ENCODE peak calls at places on chromosomes 12 and 14, in seven cellular contexts. One of them, this sample, is unnamed. For H3K4me1 and H3K36me3, the result is how much of the 10 kb centered on the place peaks cover.

GRCh38 chr12:57632898-57633825 is at the start of gene B4GALNT1:
- DNase-seq in neuronal stem cell: peak
- DNase-seq in HCT116: peak
- DNase-seq in right lobe of liver: peak
- DNase-seq in esophagus squamous epithelium: no peak
- DNase-seq in adrenal gland: no peak
- DNase-seq in NT2/D1: peak
- DNase-seq in this sample: peak

GRCh38 chr12:6383572-6384498 is at the start of gene LTBR:
- DNase-seq in NT2/D1: no peak
- DNase-seq in adrenal gland: peak
- DNase-seq in neuronal stem cell: no peak
- DNase-seq in esophagus squamous epithelium: peak
- DNase-seq in right lobe of liver: peak
- DNase-seq in HCT116: no peak
- DNase-seq in this sample: peak

GRCh38 chr14:31263485-31264133 is 56.0 kb upstream of the HECTD1 start:
- DNase-seq in esophagus squamous epithelium: no peak
- DNase-seq in HCT116: peak
- DNase-seq in neuronal stem cell: no peak
- DNase-seq in adrenal gland: peak
- DNase-seq in NT2/D1: no peak
- DNase-seq in right lobe of liver: peak
- DNase-seq in this sample: peak

GRCh38 chr12:45122776-45123380 is 72.0 kb upstream of the DBX2 start:
- DNase-seq in right lobe of liver: no peak
- DNase-seq in HCT116: peak
- DNase-seq in NT2/D1: peak
- DNase-seq in esophagus squamous epithelium: no peak
- DNase-seq in neuronal stem cell: peak
- DNase-seq in adrenal gland: no peak
- DNase-seq in this sample: peak

GRCh38 chr14:38839743-38840375 is 263.2 kb downstream of the SEC23A start:
- DNase-seq in adrenal gland: no peak
- DNase-seq in right lobe of liver: no peak
- DNase-seq in HCT116: no peak
- DNase-seq in neuronal stem cell: no peak
- DNase-seq in NT2/D1: no peak
- DNase-seq in esophagus squamous epithelium: no peak
- DNase-seq in this sample: peak

GRCh38 chr12:663293-663871 is at the start of gene NINJ2:
- DNase-seq in HCT116: no peak
- DNase-seq in NT2/D1: no peak
- DNase-seq in adrenal gland: peak
- DNase-seq in esophagus squamous epithelium: no peak
- DNase-seq in right lobe of liver: no peak
- DNase-seq in neuronal stem cell: no peak
- DNase-seq in this sample: no peak

GRCh38 chr14:67859169-67859749 is 39.7 kb downstream of the RAD51B start:
- DNase-seq in right lobe of liver: no peak
- DNase-seq in HCT116: no peak
- DNase-seq in NT2/D1: no peak
- DNase-seq in esophagus squamous epithelium: no peak
- DNase-seq in neuronal stem cell: no peak
- DNase-seq in adrenal gland: no peak
- DNase-seq in this sample: no peak

GRCh38 chr14:65156568-65157366 is 54.5 kb upstream of the MAX start:
- DNase-seq in neuronal stem cell: no peak
- DNase-seq in adrenal gland: no peak
- DNase-seq in NT2/D1: no peak
- DNase-seq in HCT116: no peak
- DNase-seq in right lobe of liver: no peak
- DNase-seq in esophagus squamous epithelium: no peak
- DNase-seq in this sample: peak

GRCh38 chr12:89762498-89763170 is 54.0 kb upstream of the ATP2B1 start:
- DNase-seq in adrenal gland: no peak
- DNase-seq in esophagus squamous epithelium: no peak
- DNase-seq in neuronal stem cell: no peak
- DNase-seq in NT2/D1: no peak
- DNase-seq in HCT116: no peak
- DNase-seq in right lobe of liver: no peak
- DNase-seq in this sample: no peak

GRCh38 chr14:88765130-88765529 is 27.6 kb downstream of the EML5 start:
- DNase-seq in adrenal gland: no peak
- DNase-seq in HCT116: no peak
- DNase-seq in NT2/D1: peak
- DNase-seq in right lobe of liver: no peak
- DNase-seq in esophagus squamous epithelium: no peak
- DNase-seq in neuronal stem cell: no peak
- DNase-seq in this sample: no peak

GRCh38 chr12:51705450-51705849 is 114.4 kb downstream of the SCN8A start:
- DNase-seq in esophagus squamous epithelium: no peak
- DNase-seq in HCT116: no peak
- DNase-seq in adrenal gland: no peak
- DNase-seq in NT2/D1: no peak
- DNase-seq in right lobe of liver: no peak
- DNase-seq in neuronal stem cell: no peak
- DNase-seq in this sample: no peak

GRCh38 chr14:61484011-61484410 is 162.6 kb downstream of the PRKCH start:
- DNase-seq in right lobe of liver: no peak
- DNase-seq in adrenal gland: no peak
- DNase-seq in esophagus squamous epithelium: no peak
- DNase-seq in neuronal stem cell: no peak
- DNase-seq in NT2/D1: no peak
- DNase-seq in HCT116: no peak
- DNase-seq in this sample: no peak

GRCh38 chr14:21987937-21988336 is 314.3 kb upstream of the OR4E1 start:
- DNase-seq in HCT116: peak
- DNase-seq in neuronal stem cell: peak
- DNase-seq in adrenal gland: no peak
- DNase-seq in NT2/D1: no peak
- DNase-seq in right lobe of liver: no peak
- DNase-seq in esophagus squamous epithelium: no peak
- DNase-seq in this sample: no peak

GRCh38 chr14:30005114-30005698 is 77.6 kb upstream of the PRKD1 start:
- DNase-seq in right lobe of liver: no peak
- DNase-seq in esophagus squamous epithelium: no peak
- DNase-seq in HCT116: no peak
- DNase-seq in neuronal stem cell: peak
- DNase-seq in adrenal gland: no peak
- DNase-seq in NT2/D1: peak
- DNase-seq in this sample: peak

GRCh38 chr14:66094001-66094727 is 392.0 kb upstream of the CCDC196 start:
- DNase-seq in esophagus squamous epithelium: no peak
- DNase-seq in neuronal stem cell: no peak
- DNase-seq in adrenal gland: no peak
- DNase-seq in HCT116: no peak
- DNase-seq in right lobe of liver: no peak
- DNase-seq in NT2/D1: no peak
- DNase-seq in this sample: no peak

GRCh38 chr12:5047729-5048128 is 4.0 kb downstream of the KCNA5 start:
- DNase-seq in adrenal gland: no peak
- DNase-seq in esophagus squamous epithelium: no peak
- DNase-seq in right lobe of liver: no peak
- DNase-seq in HCT116: no peak
- DNase-seq in neuronal stem cell: no peak
- DNase-seq in NT2/D1: no peak
- DNase-seq in this sample: no peak

GRCh38 chr12:124191024-124191359 is 103.9 kb upstream of the RFLNA start:
- DNase-seq in NT2/D1: peak
- DNase-seq in adrenal gland: no peak
- DNase-seq in esophagus squamous epithelium: no peak
- DNase-seq in right lobe of liver: no peak
- DNase-seq in neuronal stem cell: no peak
- DNase-seq in HCT116: peak
- DNase-seq in this sample: peak

DNA sequence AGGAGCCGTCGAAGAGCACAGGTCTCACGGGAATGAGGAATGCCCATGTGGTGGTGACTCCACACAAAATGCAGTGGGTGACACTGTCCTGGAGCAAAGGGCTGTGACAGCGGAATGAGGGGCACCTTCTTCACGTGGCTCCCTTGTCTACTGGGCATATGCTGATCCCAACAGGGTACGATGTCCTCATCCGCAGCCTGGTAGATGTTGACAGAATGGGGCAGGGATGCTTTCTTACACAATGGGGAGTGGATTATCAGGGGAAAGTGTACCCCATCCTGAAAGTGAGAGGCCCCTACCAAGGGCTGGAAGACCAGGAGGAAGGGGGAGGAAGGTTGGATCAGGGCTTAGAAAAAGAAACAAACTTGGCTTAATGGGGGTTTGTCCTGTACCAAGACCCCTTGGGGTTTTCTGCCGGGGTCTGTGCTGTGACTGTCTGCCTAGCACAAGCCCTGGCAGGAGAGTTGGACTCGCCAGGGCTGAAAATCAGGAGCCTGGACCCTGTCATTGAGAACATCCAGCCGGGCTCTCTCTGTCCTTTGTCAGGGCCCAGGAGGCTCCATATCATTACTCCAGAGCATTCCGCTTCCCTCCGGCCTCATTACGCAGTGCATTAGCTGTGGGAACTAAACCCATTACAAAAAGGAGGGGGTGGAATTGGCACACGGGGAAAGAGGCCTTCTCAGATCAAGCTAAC is 171.7 kb upstream of the PARP11 start:
- DNase-seq in right lobe of liver: no peak
- DNase-seq in NT2/D1: no peak
- DNase-seq in HCT116: no peak
- DNase-seq in esophagus squamous epithelium: no peak
- DNase-seq in neuronal stem cell: no peak
- DNase-seq in adrenal gland: no peak
- DNase-seq in this sample: no peak
- H3K4me1 ChIP-seq in right lobe of liver: under half
- H3K4me1 ChIP-seq in NT2/D1: under half
- H3K4me1 ChIP-seq in HCT116: under half
- H3K4me1 ChIP-seq in esophagus squamous epithelium: under half
- H3K4me1 ChIP-seq in neuronal stem cell: under half
- H3K4me1 ChIP-seq in adrenal gland: under half
- H3K4me1 ChIP-seq in this sample: under half

GRCh38 chr12:104453133-104453532 is 3.6 kb upstream of the CHST11 start:
- DNase-seq in neuronal stem cell: no peak
- DNase-seq in HCT116: no peak
- DNase-seq in esophagus squamous epithelium: no peak
- DNase-seq in adrenal gland: no peak
- DNase-seq in NT2/D1: no peak
- DNase-seq in right lobe of liver: no peak
- DNase-seq in this sample: no peak

GRCh38 chr12:104454997-104455396 is 1.8 kb upstream of the CHST11 start:
- DNase-seq in NT2/D1: no peak
- DNase-seq in neuronal stem cell: no peak
- DNase-seq in HCT116: peak
- DNase-seq in adrenal gland: no peak
- DNase-seq in esophagus squamous epithelium: no peak
- DNase-seq in right lobe of liver: no peak
- DNase-seq in this sample: no peak

GRCh38 chr12:104450700-104451099 is 6.0 kb upstream of the CHST11 start:
- DNase-seq in NT2/D1: no peak
- DNase-seq in right lobe of liver: no peak
- DNase-seq in neuronal stem cell: no peak
- DNase-seq in adrenal gland: no peak
- DNase-seq in HCT116: no peak
- DNase-seq in esophagus squamous epithelium: no peak
- DNase-seq in this sample: no peak

GRCh38 chr12:104448475-104448874 is 8.3 kb upstream of the CHST11 start:
- DNase-seq in NT2/D1: no peak
- DNase-seq in right lobe of liver: no peak
- DNase-seq in HCT116: no peak
- DNase-seq in neuronal stem cell: no peak
- DNase-seq in esophagus squamous epithelium: no peak
- DNase-seq in adrenal gland: no peak
- DNase-seq in this sample: no peak

GRCh38 chr12:104452046-104452445 is 4.7 kb upstream of the CHST11 start:
- DNase-seq in neuronal stem cell: no peak
- DNase-seq in esophagus squamous epithelium: no peak
- DNase-seq in adrenal gland: no peak
- DNase-seq in NT2/D1: no peak
- DNase-seq in HCT116: no peak
- DNase-seq in right lobe of liver: no peak
- DNase-seq in this sample: no peak
- H3K36me3 ChIP-seq in neuronal stem cell: under half
- H3K36me3 ChIP-seq in esophagus squamous epithelium: under half
- H3K36me3 ChIP-seq in adrenal gland: under half
- H3K36me3 ChIP-seq in NT2/D1: under half
- H3K36me3 ChIP-seq in HCT116: under half
- H3K36me3 ChIP-seq in right lobe of liver: under half
- H3K36me3 ChIP-seq in this sample: under half

GRCh38 chr14:24297190-24297964 is 2.2 kb downstream of the DHRS1 start:
- DNase-seq in adrenal gland: no peak
- DNase-seq in HCT116: no peak
- DNase-seq in esophagus squamous epithelium: no peak
- DNase-seq in NT2/D1: no peak
- DNase-seq in right lobe of liver: no peak
- DNase-seq in neuronal stem cell: no peak
- DNase-seq in this sample: peak
- H3K4me1 ChIP-seq in adrenal gland: under half
- H3K4me1 ChIP-seq in HCT116: under half
- H3K4me1 ChIP-seq in esophagus squamous epithelium: half or more
- H3K4me1 ChIP-seq in NT2/D1: under half
- H3K4me1 ChIP-seq in right lobe of liver: under half
- H3K4me1 ChIP-seq in neuronal stem cell: under half
- H3K4me1 ChIP-seq in this sample: under half

GRCh38 chr14:91171291-91171690 is 57.4 kb downstream of the DGLUCY start:
- DNase-seq in NT2/D1: no peak
- DNase-seq in HCT116: no peak
- DNase-seq in right lobe of liver: no peak
- DNase-seq in neuronal stem cell: no peak
- DNase-seq in adrenal gland: no peak
- DNase-seq in esophagus squamous epithelium: no peak
- DNase-seq in this sample: no peak

GRCh38 chr14:91175296-91175695 is 61.4 kb downstream of the DGLUCY start:
- DNase-seq in right lobe of liver: no peak
- DNase-seq in HCT116: no peak
- DNase-seq in adrenal gland: no peak
- DNase-seq in NT2/D1: no peak
- DNase-seq in neuronal stem cell: no peak
- DNase-seq in esophagus squamous epithelium: no peak
- DNase-seq in this sample: no peak

GRCh38 chr14:91173867-91174266 is 60.0 kb downstream of the DGLUCY start:
- DNase-seq in HCT116: no peak
- DNase-seq in right lobe of liver: no peak
- DNase-seq in esophagus squamous epithelium: no peak
- DNase-seq in neuronal stem cell: no peak
- DNase-seq in adrenal gland: no peak
- DNase-seq in NT2/D1: no peak
- DNase-seq in this sample: peak

GRCh38 chr14:91175802-91176201 is 61.9 kb downstream of the DGLUCY start:
- DNase-seq in HCT116: no peak
- DNase-seq in NT2/D1: no peak
- DNase-seq in esophagus squamous epithelium: no peak
- DNase-seq in adrenal gland: no peak
- DNase-seq in right lobe of liver: no peak
- DNase-seq in neuronal stem cell: no peak
- DNase-seq in this sample: no peak

DNA sequence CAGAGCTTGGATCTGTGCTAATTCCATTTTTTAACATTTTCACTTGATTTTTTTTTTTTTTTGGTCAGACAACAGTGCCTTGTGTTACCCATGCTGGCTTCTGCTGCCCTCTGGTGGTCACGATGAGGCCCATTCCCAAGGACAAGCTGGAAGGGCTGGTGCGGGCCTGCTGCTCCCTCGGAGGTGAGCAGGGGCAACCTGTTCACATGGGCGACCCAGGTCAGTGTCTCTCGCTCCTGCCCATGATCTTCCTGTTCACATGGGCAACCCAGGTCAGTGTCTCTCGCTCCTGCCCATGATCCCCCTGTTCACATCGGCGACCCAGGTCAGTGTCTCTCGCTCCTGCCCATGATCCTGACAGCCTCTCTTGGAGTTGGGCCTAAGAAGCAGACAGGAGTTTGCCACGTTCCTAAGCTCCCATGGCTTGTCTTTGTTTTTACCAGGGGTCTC is 59.4 kb downstream of the DGLUCY start:
- DNase-seq in neuronal stem cell: peak
- DNase-seq in HCT116: peak
- DNase-seq in NT2/D1: peak
- DNase-seq in adrenal gland: peak
- DNase-seq in right lobe of liver: peak
- DNase-seq in esophagus squamous epithelium: peak
- DNase-seq in this sample: peak
- H3K36me3 ChIP-seq in neuronal stem cell: under half
- H3K36me3 ChIP-seq in HCT116: under half
- H3K36me3 ChIP-seq in NT2/D1: under half
- H3K36me3 ChIP-seq in adrenal gland: under half
- H3K36me3 ChIP-seq in right lobe of liver: under half
- H3K36me3 ChIP-seq in esophagus squamous epithelium: half or more
- H3K36me3 ChIP-seq in this sample: under half

This sample was measured in small intestine.